ENCODE peak calls at places on chromosome 10, in four cellular contexts. N is uterus, U is IMR-90, V is GM06990. E is an unnamed sample. For H3K27me3, the result is how much of the 10 kb centered on the place peaks cover.

GRCh38 chr10:45514283-45515270 is 140.6 kb downstream of the ALOX5 start:
- DNase-seq in V (no peak), U (peak), N (no peak), E (no peak)

GRCh38 chr10:82981137-82981723 is 1106.2 kb downstream of the NRG3 start:
- DNase-seq in V (no peak), N (no peak), U (peak), E (no peak)

GRCh38 chr10:114881916-114882315 is 56.1 kb upstream of the TRUB1 start:
- DNase-seq in U (no peak), V (no peak), N (no peak), E (no peak)

GRCh38 chr10:114271779-114272167 is 32.7 kb downstream of the VWA2 start:
- DNase-seq in V (no peak), N (peak), U (peak), E (peak)

GRCh38 chr10:71255817-71256660 is 43.7 kb downstream of the UNC5B start:
- DNase-seq in V (no peak), N (peak), U (peak), E (peak)

GRCh38 chr10:83871486-83872081 is 267.7 kb upstream of the GHITM start:
- DNase-seq in V (peak), U (peak), N (peak), E (no peak)

GRCh38 chr10:78264361-78264760 is 230.7 kb downstream of the RPS24 start:
- DNase-seq in U (no peak), V (no peak), N (no peak), E (no peak)

GRCh38 chr10:57692255-57692980 is 575.3 kb downstream of the IPMK start:
- DNase-seq in N (no peak), U (peak), V (no peak), E (no peak)

GRCh38 chr10:104445359-104445758 is 91.7 kb downstream of the CFAP58 start:
- DNase-seq in N (no peak), U (peak), V (no peak), E (no peak)

GRCh38 chr10:75982611-75983369 is 551.4 kb downstream of the LRMDA start:
- DNase-seq in V (no peak), N (no peak), U (peak), E (no peak)

GRCh38 chr10:19654576-19654975 is 161.7 kb upstream of the PLXDC2 start:
- DNase-seq in N (no peak), V (no peak), U (peak), E (no peak)

GRCh38 chr10:103592186-103593021 is 98.9 kb downstream of the NEURL1 start:
- DNase-seq in V (no peak), N (peak), U (peak), E (no peak)

GRCh38 chr10:26524161-26524831 is 86.2 kb downstream of the APBB1IP start:
- DNase-seq in U (no peak), N (no peak), V (no peak), E (no peak)

GRCh38 chr10:122213766-122214165 is 57.3 kb upstream of the BTBD16 start:
- DNase-seq in N (no peak), U (no peak), V (no peak), E (no peak)

GRCh38 chr10:69684981-69685353 is 54.9 kb downstream of the FAM241B start:
- DNase-seq in N (no peak), U (no peak), V (no peak), E (no peak)

GRCh38 chr10:7260412-7260900 is 150.4 kb downstream of the SFMBT2 start:
- DNase-seq in V (no peak), U (peak), N (peak), E (no peak)

GRCh38 chr10:91424016-91424415 is 13.9 kb downstream of the HECTD2 start:
- DNase-seq in U (peak), N (no peak), V (no peak), E (no peak)

GRCh38 chr10:46020871-46021553 is 9.4 kb downstream of the NCOA4 start:
- DNase-seq in N (no peak), V (no peak), U (peak), E (no peak)

GRCh38 chr10:121578965-121579364 is 19.3 kb downstream of the FGFR2 start:
- DNase-seq in N (no peak), V (no peak), U (no peak), E (no peak)

GRCh38 chr10:1539216-1539615 is 198.1 kb downstream of the ADARB2 start:
- DNase-seq in V (no peak), N (no peak), U (no peak), E (no peak)

GRCh38 chr10:132570265-132570664 is 32.7 kb downstream of the INPP5A start:
- DNase-seq in N (no peak), U (no peak), V (no peak), E (no peak)

GRCh38 chr10:114478281-114478680 is 74.0 kb upstream of the AFAP1L2 start:
- DNase-seq in N (no peak), V (no peak), U (no peak), E (no peak)

GRCh38 chr10:131090761-131091661 is 220.5 kb downstream of the TCERG1L start:
- DNase-seq in U (no peak), N (no peak), V (no peak), E (no peak)

GRCh38 chr10:119859422-119860258 is 13.0 kb downstream of the MCMBP start:
- DNase-seq in N (no peak), U (peak), V (peak), E (no peak)

GRCh38 chr10:31549936-31550335 is 230.9 kb downstream of the ZEB1 start:
- DNase-seq in U (no peak), V (no peak), N (no peak), E (no peak)

DNA sequence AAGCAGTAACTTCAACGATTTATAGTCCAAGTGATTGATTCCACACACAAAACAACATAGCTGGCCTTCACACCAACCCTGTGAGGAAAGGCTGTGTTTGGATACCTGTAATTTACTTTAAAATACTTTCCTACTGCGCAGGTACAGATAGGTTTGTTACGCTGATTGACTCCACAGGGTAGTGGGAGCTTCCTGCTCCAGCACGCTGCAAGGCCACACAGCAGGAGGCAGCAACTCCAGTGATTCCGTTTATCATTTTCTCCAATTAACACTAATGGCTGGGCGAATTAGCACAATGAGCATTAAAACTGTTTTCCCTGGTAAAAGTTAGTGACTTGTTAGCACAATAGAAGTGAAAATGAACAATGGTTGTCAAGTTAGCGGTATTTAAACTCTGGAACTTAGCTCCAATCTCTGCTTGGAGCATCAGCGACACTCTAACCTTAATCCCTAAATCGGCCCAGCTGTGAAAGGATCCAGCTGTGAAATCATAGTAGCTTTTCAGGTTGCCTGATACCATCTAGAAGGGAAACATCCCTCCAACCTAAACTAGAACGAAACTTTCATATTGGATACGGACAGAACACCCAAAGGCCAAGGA is 945 bp downstream of the DCLRE1C start:
- DNase-seq in N (no peak), V (no peak), U (peak), E (peak)
- TF ChIP-seq CTCF in N (no peak), V (no peak), U (no peak), E (peak)

GRCh38 chr10:100735345-100736143 is 9.8 kb upstream of the PAX2 start:
- DNase-seq in U (no peak), V (no peak), N (no peak), E (no peak)
- H3K27me3 ChIP-seq in U (half or more), V (under half), N (half or more), E (under half)

GRCh38 chr10:43785252-43785651 is 136.6 kb upstream of the ZNF32 start:
- DNase-seq in N (no peak), U (no peak), V (no peak), E (no peak)
- TF ChIP-seq CTCF in N (no peak), U (no peak), V (peak), E (no peak)

DNA sequence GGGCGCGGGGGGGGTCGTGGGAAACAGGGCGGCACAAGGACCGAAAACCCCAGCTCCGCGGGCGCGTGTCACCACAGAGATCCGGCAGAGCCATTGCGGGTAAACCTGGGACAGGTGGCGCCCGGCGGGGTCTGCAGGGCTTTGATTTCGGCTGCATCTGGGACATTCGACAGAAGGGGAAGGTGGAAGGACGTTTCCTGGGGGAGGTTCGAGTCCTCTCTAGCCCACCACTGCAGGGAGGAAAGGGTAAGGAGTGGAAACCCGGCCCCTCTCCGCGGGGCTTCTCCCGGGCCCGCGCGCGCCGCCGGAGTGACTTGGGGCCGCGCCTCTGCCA is 7.6 kb downstream of the NKX2-3 start:
- DNase-seq in N (no peak), U (no peak), V (no peak), E (no peak)
- H3K27me3 ChIP-seq in N (half or more), U (half or more), V (under half), E (under half)

GRCh38 chr10:88316292-88316861 is 266.7 kb downstream of the RNLS start:
- DNase-seq in N (no peak), U (no peak), V (no peak), E (no peak)

GRCh38 chr10:88315746-88316145 is 267.4 kb downstream of the RNLS start:
- DNase-seq in U (peak), N (no peak), V (no peak), E (no peak)

GRCh38 chr10:88317099-88317498 is 266.0 kb downstream of the RNLS start:
- DNase-seq in U (no peak), V (no peak), N (no peak), E (no peak)

GRCh38 chr10:88319960-88320517 is 263.1 kb downstream of the RNLS start:
- DNase-seq in U (no peak), V (no peak), N (no peak), E (no peak)

GRCh38 chr10:88318803-88319202 is 264.3 kb downstream of the RNLS start:
- DNase-seq in N (no peak), U (no peak), V (no peak), E (no peak)
- TF ChIP-seq CTCF in N (no peak), U (peak), V (peak), E (no peak)

E was measured in ascending aorta.